ENCODE peak calls at places on chromosome 1, in ten cellular contexts. Z, L, B, E, Y, T, K, U, D and I are unnamed samples.

GRCh38 chr1:226568077-226568831 is 19.7 kb downstream of the STUM start:
- DNase-seq in U (no peak), T (no peak), K (no peak), L (peak), D (no peak), B (no peak), Z (no peak), Y (no peak), E (peak), I (peak)

GRCh38 chr1:30890502-30891222 is 17.9 kb downstream of the SDC3 start:
- DNase-seq in E (no peak), K (no peak), L (no peak), D (no peak), U (no peak), B (no peak), T (no peak), Z (no peak), Y (no peak), I (no peak)

GRCh38 chr1:160085686-160086089 is 4.3 kb downstream of the KCNJ9 start:
- DNase-seq in Y (peak), L (peak), T (peak), D (peak), U (peak), K (peak), B (peak), E (peak), Z (peak), I (peak)

GRCh38 chr1:3477241-3478109 is 23.0 kb downstream of the ARHGEF16 start:
- DNase-seq in K (no peak), T (no peak), E (no peak), L (no peak), B (no peak), U (no peak), Z (no peak), Y (no peak), D (no peak), I (no peak)

GRCh38 chr1:32525053-32525452 is 14.2 kb upstream of the ZBTB8A start:
- DNase-seq in B (no peak), Y (no peak), K (no peak), D (peak), U (no peak), Z (no peak), E (no peak), L (no peak), T (no peak), I (no peak)

GRCh38 chr1:3483801-3484444 is 29.5 kb downstream of the ARHGEF16 start:
- DNase-seq in L (peak), U (no peak), K (peak), E (no peak), T (no peak), Z (no peak), D (no peak), Y (no peak), B (no peak), I (peak)

GRCh38 chr1:205766038-205766437 is 9.2 kb downstream of the RAB29 start:
- DNase-seq in E (no peak), Z (no peak), K (peak), U (no peak), B (no peak), Y (no peak), T (peak), D (peak), L (no peak), I (no peak)

GRCh38 chr1:240044620-240045019 is 47.1 kb upstream of the FMN2 start:
- DNase-seq in Y (no peak), K (no peak), T (no peak), B (no peak), E (no peak), Z (no peak), L (no peak), D (no peak), U (no peak), I (no peak)

GRCh38 chr1:151993084-151993733 is 450 bp downstream of the S100A10 start:
- DNase-seq in Z (peak), D (peak), Y (no peak), L (peak), T (no peak), U (peak), E (peak), K (no peak), B (no peak), I (no peak)

GRCh38 chr1:87024936-87025537 is 110.6 kb downstream of the HS2ST1 start:
- DNase-seq in K (peak), Y (no peak), B (no peak), Z (no peak), D (peak), L (peak), E (no peak), U (no peak), T (peak), I (peak)

GRCh38 chr1:176670853-176671252 is 207.9 kb downstream of the PAPPA2 start:
- DNase-seq in K (no peak), U (no peak), Z (no peak), D (no peak), L (peak), Y (no peak), T (no peak), B (no peak), E (no peak), I (no peak)